ENCODE peak calls at places on chromosomes 4 and X, in nine cellular contexts. Y, D, T, S, K, R, F, J and H are unnamed samples.

GRCh38 chrX:21905209-21905735 is 35.2 kb upstream of the SMS start:
- DNase-seq in K (no peak), R (no peak), F (no peak), Y (no peak), D (no peak), J (no peak), S (peak), T (no peak), H (no peak)

GRCh38 chr4:57043304-57044251 is 64.9 kb downstream of the POLR2B start:
- DNase-seq in J (no peak), F (no peak), D (no peak), S (no peak), R (no peak), T (peak), K (no peak), Y (peak), H (peak)

GRCh38 chrX:45295587-45295986 is 94.9 kb upstream of the DIPK2B start:
- DNase-seq in D (no peak), R (no peak), T (peak), F (no peak), S (no peak), Y (peak), K (no peak), J (peak), H (peak)

GRCh38 chr4:65999518-65999871 is 329.2 kb upstream of the EPHA5 start:
- DNase-seq in T (no peak), R (no peak), F (no peak), D (no peak), K (no peak), S (no peak), J (no peak), Y (no peak), H (no peak)

GRCh38 chr4:25838526-25838925 is 24.3 kb downstream of the SEL1L3 start:
- DNase-seq in R (no peak), J (no peak), Y (no peak), F (no peak), T (no peak), D (no peak), S (no peak), K (no peak), H (no peak)

GRCh38 chr4:98565646-98566403 is 92.6 kb downstream of the TSPAN5 start:
- DNase-seq in K (no peak), Y (no peak), S (no peak), T (no peak), D (no peak), F (no peak), R (no peak), J (no peak), H (no peak)

GRCh38 chrX:10327651-10328050 is 170.9 kb downstream of the CLCN4 start:
- DNase-seq in J (peak), D (no peak), T (no peak), Y (no peak), K (no peak), S (no peak), R (no peak), F (no peak), H (no peak)

GRCh38 chr4:118741456-118741855 is 56.3 kb downstream of the METTL14 start:
- DNase-seq in R (no peak), Y (peak), F (no peak), J (no peak), S (no peak), T (no peak), K (no peak), D (no peak), H (no peak)

GRCh38 chrX:8191022-8191421 is 20.0 kb upstream of the VCX2 start:
- DNase-seq in F (no peak), T (no peak), R (no peak), D (no peak), Y (no peak), S (no peak), J (peak), K (no peak), H (no peak)

GRCh38 chrX:17470136-17470535 is 95.1 kb downstream of the NHS start:
- DNase-seq in T (no peak), K (no peak), R (no peak), S (no peak), J (no peak), Y (peak), F (no peak), D (no peak), H (no peak)

GRCh38 chrX:55908685-55909212 is 191.2 kb downstream of the RRAGB start:
- DNase-seq in T (no peak), Y (peak), K (no peak), D (no peak), J (no peak), S (no peak), R (no peak), F (no peak), H (no peak)

GRCh38 chr4:61891953-61892352 is 691.8 kb downstream of the ADGRL3 start:
- DNase-seq in Y (no peak), D (no peak), T (no peak), K (no peak), S (no peak), R (no peak), J (no peak), F (no peak), H (no peak)

GRCh38 chr4:45004847-45005565 is 278.6 kb upstream of the GNPDA2 start:
- DNase-seq in D (no peak), T (no peak), R (no peak), K (peak), J (peak), S (no peak), Y (peak), F (no peak), H (no peak)

GRCh38 chrX:30652527-30653414 is 452 bp upstream of the GK start:
- DNase-seq in K (peak), T (peak), Y (peak), D (peak), J (peak), R (peak), S (peak), F (peak), H (peak)

GRCh38 chrX:49277520-49277799 is 7.9 kb downstream of the PPP1R3F start:
- DNase-seq in Y (no peak), S (no peak), K (no peak), R (no peak), D (no peak), T (no peak), F (no peak), J (no peak), H (no peak)

GRCh38 chr4:8332891-8333331 is 63.4 kb downstream of the HTRA3 start:
- DNase-seq in D (peak), R (no peak), S (peak), K (no peak), J (no peak), F (no peak), T (no peak), Y (no peak), H (no peak)

GRCh38 chr4:41525129-41525528 is 12.8 kb upstream of the LIMCH1 start:
- DNase-seq in S (no peak), F (no peak), D (no peak), Y (peak), T (no peak), K (peak), R (peak), J (peak), H (no peak)

GRCh38 chrX:22634081-22634480 is 361.4 kb downstream of the CBLL2 start:
- DNase-seq in R (no peak), F (no peak), S (no peak), J (no peak), D (no peak), T (no peak), K (peak), Y (peak), H (peak)

GRCh38 chrX:153612413-153612812 is 13.5 kb upstream of the CCNQ start:
- DNase-seq in Y (no peak), T (no peak), F (no peak), K (no peak), J (no peak), S (no peak), D (no peak), R (no peak), H (no peak)

GRCh38 chr4:106104276-106104675 is 209.0 kb downstream of the NPNT start:
- DNase-seq in R (no peak), F (no peak), K (no peak), S (no peak), D (no peak), Y (no peak), T (no peak), J (no peak), H (no peak)

GRCh38 chr4:46124773-46125172 is 919 bp upstream of the GABRG1 start:
- DNase-seq in K (no peak), S (no peak), D (no peak), R (no peak), F (no peak), T (no peak), J (no peak), Y (no peak), H (no peak)

GRCh38 chrX:133660356-133660755 is 245.1 kb upstream of the GPC4 start:
- DNase-seq in F (no peak), R (no peak), Y (peak), T (no peak), D (no peak), K (no peak), S (peak), J (peak), H (no peak)